ENCODE peak calls at places on chromosome 13, in five cellular contexts. One of them, this sample, is unnamed.
A peak's percentile ranks its signal among the peaks of the same experiment; 100 is the strongest.

GRCh38 chr13:51280379-51280940 is 58.3 kb downstream of the FAM124A start:
- DNase-seq in transverse colon: no peak
- DNase-seq in erythroblast: no peak
- DNase-seq in IMR-90: no peak
- DNase-seq in AG09319: no peak
- DNase-seq in this sample: no peak

GRCh38 chr13:113855931-113856715 is 7.8 kb downstream of the GAS6 start:
- DNase-seq in transverse colon: no peak
- DNase-seq in erythroblast: no peak
- DNase-seq in IMR-90: no peak
- DNase-seq in AG09319: no peak
- DNase-seq in this sample: no peak

GRCh38 chr13:76885203-76886004 is 801 bp downstream of the KCTD12 start:
- DNase-seq in transverse colon: peak; percentile 70
- DNase-seq in erythroblast: peak; percentile 63
- DNase-seq in IMR-90: peak; percentile 61
- DNase-seq in AG09319: no peak
- DNase-seq in this sample: peak; percentile 71

GRCh38 chr13:30927595-30927994 is 4.9 kb upstream of the TEX26 start:
- DNase-seq in transverse colon: no peak
- DNase-seq in erythroblast: no peak
- DNase-seq in IMR-90: no peak
- DNase-seq in AG09319: no peak
- DNase-seq in this sample: no peak

GRCh38 chr13:45527699-45528462 is 63.1 kb downstream of the COG3 start:
- DNase-seq in transverse colon: no peak
- DNase-seq in erythroblast: no peak
- DNase-seq in IMR-90: peak; percentile 74
- DNase-seq in AG09319: no peak
- DNase-seq in this sample: no peak

GRCh38 chr13:76383671-76384461 is 502.3 kb downstream of the KCTD12 start:
- DNase-seq in transverse colon: peak; percentile 7
- DNase-seq in erythroblast: no peak
- DNase-seq in IMR-90: peak; percentile 94
- DNase-seq in AG09319: peak; percentile 80
- DNase-seq in this sample: peak; percentile 86

GRCh38 chr13:80157261-80157942 is 183.5 kb downstream of the SPRY2 start:
- DNase-seq in transverse colon: no peak
- DNase-seq in erythroblast: no peak
- DNase-seq in IMR-90: peak; percentile 35
- DNase-seq in AG09319: no peak
- DNase-seq in this sample: no peak

GRCh38 chr13:25187596-25187995 is 15.5 kb upstream of the AMER2 start:
- DNase-seq in transverse colon: no peak
- DNase-seq in erythroblast: no peak
- DNase-seq in IMR-90: no peak
- DNase-seq in AG09319: no peak
- DNase-seq in this sample: no peak

GRCh38 chr13:95485045-95485517 is 67.4 kb upstream of the CLDN10 start:
- DNase-seq in transverse colon: no peak
- DNase-seq in erythroblast: peak; percentile 66
- DNase-seq in IMR-90: peak; percentile 42
- DNase-seq in AG09319: no peak
- DNase-seq in this sample: no peak

GRCh38 chr13:30926781-30927180 is 5.7 kb upstream of the TEX26 start:
- DNase-seq in transverse colon: no peak
- DNase-seq in erythroblast: no peak
- DNase-seq in IMR-90: no peak
- DNase-seq in AG09319: no peak
- DNase-seq in this sample: no peak

GRCh38 chr13:37010424-37010823 is 9.8 kb downstream of the EXOSC8 start:
- DNase-seq in transverse colon: no peak
- DNase-seq in erythroblast: no peak
- DNase-seq in IMR-90: no peak
- DNase-seq in AG09319: no peak
- DNase-seq in this sample: no peak